ENCODE peak calls at places on chromosomes 11 and 22, in seven cellular contexts. L is CD4-positive, alpha-beta T cell; V is Calu3; B is A172; C is ureter; M is K562; G is adrenal gland. Y is an unnamed sample.

GRCh38 chr22:49404576-49405199 is 423.0 kb downstream of the BRD1 start:
- DNase-seq in G (peak; percentile 42), V (no peak), L (no peak), M (no peak), B (no peak), C (peak; percentile 34), Y (no peak)

GRCh38 chr11:35035894-35036408 is 103.0 kb upstream of the CD44 start:
- DNase-seq in C (no peak), M (no peak), L (no peak), G (no peak), B (peak; percentile 99), V (no peak), Y (no peak)

GRCh38 chr22:41893591-41894375 is 21.1 kb downstream of the SHISA8 start:
- DNase-seq in C (no peak), M (no peak), L (no peak), V (no peak), B (no peak), G (peak; percentile 87), Y (no peak)

GRCh38 chr22:30009478-30009877 is 70.8 kb upstream of the HORMAD2 start:
- DNase-seq in M (no peak), G (no peak), B (no peak), L (no peak), V (no peak), C (no peak), Y (no peak)

GRCh38 chr11:120556841-120557240 is 45.3 kb downstream of the GRIK4 start:
- DNase-seq in C (no peak), B (no peak), V (no peak), L (no peak), G (peak; percentile 81), M (no peak), Y (no peak)

GRCh38 chr11:8071616-8072581 is 9.1 kb upstream of the TUB start:
- DNase-seq in C (no peak), B (no peak), L (no peak), V (no peak), G (peak; percentile 46), M (no peak), Y (no peak)

GRCh38 chr11:17611503-17612220 is 64.6 kb downstream of the OTOG start:
- DNase-seq in L (no peak), B (no peak), M (no peak), C (no peak), G (no peak), V (no peak), Y (no peak)

GRCh38 chr11:95778699-95779098 is 10.9 kb downstream of the FAM76B start:
- DNase-seq in M (no peak), V (no peak), G (no peak), L (no peak), B (no peak), C (no peak), Y (no peak)

GRCh38 chr22:47943729-47944700 is 1181.6 kb downstream of the TBC1D22A start:
- DNase-seq in M (no peak), C (peak; percentile 31), G (no peak), B (no peak), V (no peak), L (no peak), Y (no peak)

GRCh38 chr11:14894657-14895598 is 2.9 kb upstream of the CYP2R1 start:
- DNase-seq in C (no peak), M (no peak), V (no peak), G (peak; percentile 73), L (no peak), B (no peak), Y (no peak)

GRCh38 chr11:128796275-128796674 is 70.8 kb downstream of the KCNJ1 start:
- DNase-seq in V (no peak), M (no peak), L (no peak), B (peak; percentile 30), C (no peak), G (no peak), Y (no peak)

GRCh38 chr22:37746366-37747089 is 49.7 kb downstream of the TRIOBP start:
- DNase-seq in G (no peak), V (no peak), B (no peak), M (peak; percentile 64), C (no peak), L (no peak), Y (peak; percentile 38)

Y was measured in HEK293T.